ENCODE peak calls at places on chromosomes 11 and 22, in seven cellular contexts. Z, G, A, I, X, W and E are unnamed samples.

GRCh38 chr11:61756452-61757212 is 4.2 kb downstream of the MYRF start:
- DNase-seq in Z (peak; percentile 77), G (no peak), A (no peak), I (no peak), X (peak; percentile 93), W (no peak), E (no peak)

GRCh38 chr11:79822771-79823170 is 381.9 kb upstream of the TENM4 start:
- DNase-seq in Z (no peak), G (no peak), A (no peak), I (no peak), X (no peak), W (no peak), E (no peak)

GRCh38 chr11:109123811-109124787 is 297.9 kb upstream of the C11orf87 start:
- DNase-seq in Z (no peak), G (no peak), A (no peak), I (no peak), X (peak; percentile 23), W (no peak), E (no peak)

GRCh38 chr11:69920500-69921428 is 101.5 kb upstream of the FGF3 start:
- DNase-seq in Z (peak; percentile 2), G (no peak), A (no peak), I (no peak), X (peak; percentile 7), W (no peak), E (no peak)

GRCh38 chr11:107711861-107712260 is at the start of gene SLN:
- DNase-seq in Z (no peak), G (no peak), A (no peak), I (no peak), X (no peak), W (no peak), E (no peak)

GRCh38 chr11:102452461-102453285 is at the start of gene TMEM123:
- DNase-seq in Z (peak; percentile 89), G (peak; percentile 89), A (peak; percentile 16), I (peak; percentile 87), X (peak; percentile 71), W (peak; percentile 84), E (no peak)

GRCh38 chr11:110097459-110098012 is 4.3 kb downstream of the ZC3H12C start:
- DNase-seq in Z (no peak), G (no peak), A (no peak), I (no peak), X (no peak), W (no peak), E (no peak)

GRCh38 chr22:48138855-48139254 is 1376.4 kb downstream of the TBC1D22A start:
- DNase-seq in Z (no peak), G (no peak), A (no peak), I (no peak), X (no peak), W (no peak), E (peak; percentile 20)

GRCh38 chr11:42234381-42235035 is 775.1 kb upstream of the LRRC4C start:
- DNase-seq in Z (no peak), G (no peak), A (no peak), I (no peak), X (no peak), W (no peak), E (no peak)

GRCh38 chr11:131109256-131109655 is 193.0 kb upstream of the SNX19 start:
- DNase-seq in Z (no peak), G (no peak), A (no peak), I (no peak), X (no peak), W (no peak), E (no peak)

GRCh38 chr11:44213148-44213547 is 96.8 kb downstream of the ALX4 start:
- DNase-seq in Z (no peak), G (no peak), A (no peak), I (no peak), X (no peak), W (no peak), E (no peak)

GRCh38 chr22:32325416-32325801 is 32.3 kb upstream of the RFPL3 start:
- DNase-seq in Z (no peak), G (no peak), A (no peak), I (peak; percentile 50), X (no peak), W (no peak), E (peak; percentile 92)

GRCh38 chr11:131612576-131612975 is 242.2 kb downstream of the NTM start:
- DNase-seq in Z (no peak), G (no peak), A (no peak), I (no peak), X (no peak), W (no peak), E (no peak)

DNA sequence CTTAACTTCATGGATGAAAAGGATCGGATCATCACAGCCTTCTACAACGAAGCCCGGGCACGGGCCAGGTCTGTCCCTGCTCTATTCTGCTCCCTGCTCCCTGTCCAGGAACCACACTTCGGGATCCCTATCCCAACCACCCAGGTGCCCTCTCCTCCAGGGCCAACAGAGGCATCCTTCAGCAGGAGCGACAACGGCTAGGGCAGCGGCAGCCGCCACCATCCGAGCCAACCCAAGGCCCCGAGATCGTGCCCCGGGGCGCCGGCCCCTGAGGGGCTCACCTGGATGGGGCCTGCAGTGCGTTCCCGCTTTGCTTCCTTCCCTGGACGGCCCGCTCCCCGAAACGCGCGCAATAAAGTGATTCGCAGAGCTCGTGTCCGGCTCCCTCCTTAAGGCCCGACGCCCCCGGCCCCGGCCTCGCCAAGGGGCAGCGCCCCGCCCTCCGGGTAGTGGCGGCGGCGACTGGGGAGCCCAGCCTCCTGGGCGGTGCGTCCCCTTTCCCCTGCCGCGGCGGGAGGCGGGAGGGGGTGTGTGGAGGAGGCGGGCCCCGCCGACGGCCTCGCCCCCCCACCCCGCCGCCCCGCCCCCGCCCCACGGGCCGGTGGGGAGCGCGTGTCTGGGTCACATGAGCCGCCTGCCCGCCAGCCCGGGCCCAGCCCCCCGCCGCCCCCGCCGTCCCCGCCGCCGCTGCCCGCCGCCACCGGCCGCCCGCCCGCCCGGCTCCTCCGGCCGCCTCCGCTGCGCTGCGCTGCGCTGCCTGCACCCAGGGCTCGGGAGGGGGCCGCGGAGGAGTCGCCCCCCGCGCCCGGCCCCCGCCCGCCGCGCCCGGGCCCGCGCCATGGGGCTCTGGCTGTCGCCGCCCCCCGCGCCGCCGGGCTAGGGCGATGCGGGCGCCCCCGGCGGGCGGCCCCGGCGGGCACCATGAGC is at the start of gene VEGFB:
- DNase-seq in Z (peak; percentile 86), G (peak; percentile 81), A (no peak), I (peak; percentile 67), X (peak; percentile 79), W (peak; percentile 71), E (no peak)
- TF ChIP-seq POLR2A in Z (peak; percentile 32), G (peak; percentile 39), A (peak; percentile 27), I (no peak), X (peak; percentile 50), W (peak; percentile 56), E (no peak)

GRCh38 chr11:54927704-54928103 is 221.1 kb downstream of the OR4A5 start:
- DNase-seq in Z (no peak), G (no peak), A (no peak), I (no peak), X (no peak), W (no peak), E (no peak)

DNA sequence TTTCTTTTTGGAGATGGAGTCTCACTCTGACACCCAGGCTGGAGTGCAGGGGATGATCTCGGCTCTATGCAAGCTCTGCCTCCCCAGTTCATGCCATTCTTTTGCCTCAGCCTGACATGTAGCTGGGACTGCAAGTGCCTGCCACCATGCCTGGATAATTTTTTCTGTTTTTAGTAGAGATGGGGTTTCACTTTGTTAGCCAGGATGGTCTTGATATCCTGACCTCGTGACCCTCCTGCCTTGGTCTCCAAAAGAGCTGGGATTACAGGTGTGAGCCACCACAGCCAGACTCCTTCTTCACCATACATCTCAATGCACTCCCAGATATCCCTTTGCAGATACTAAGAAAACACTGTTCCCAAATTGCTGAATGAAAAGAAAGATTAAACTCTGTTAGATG is 224.3 kb downstream of the OR4A5 start:
- DNase-seq in Z (no peak), G (no peak), A (no peak), I (no peak), X (peak; percentile 3), W (peak; percentile 5), E (no peak)
- H3K9me3 ChIP-seq in Z (peaks cover 97% of the 10 kb centered on the region), G (no peaks in the 10 kb centered on the region), A (peaks cover 44% of the 10 kb centered on the region), I (peaks cover 7% of the 10 kb centered on the region), X (no peaks in the 10 kb centered on the region), W (no peaks in the 10 kb centered on the region), E (peaks cover 29% of the 10 kb centered on the region)

GRCh38 chr11:32861850-32862577 is 30.6 kb upstream of the QSER1 start:
- DNase-seq in Z (no peak), G (no peak), A (no peak), I (no peak), X (no peak), W (no peak), E (no peak)

GRCh38 chr11:32864555-32864954 is 28.1 kb upstream of the QSER1 start:
- DNase-seq in Z (no peak), G (no peak), A (no peak), I (no peak), X (no peak), W (no peak), E (no peak)

DNA sequence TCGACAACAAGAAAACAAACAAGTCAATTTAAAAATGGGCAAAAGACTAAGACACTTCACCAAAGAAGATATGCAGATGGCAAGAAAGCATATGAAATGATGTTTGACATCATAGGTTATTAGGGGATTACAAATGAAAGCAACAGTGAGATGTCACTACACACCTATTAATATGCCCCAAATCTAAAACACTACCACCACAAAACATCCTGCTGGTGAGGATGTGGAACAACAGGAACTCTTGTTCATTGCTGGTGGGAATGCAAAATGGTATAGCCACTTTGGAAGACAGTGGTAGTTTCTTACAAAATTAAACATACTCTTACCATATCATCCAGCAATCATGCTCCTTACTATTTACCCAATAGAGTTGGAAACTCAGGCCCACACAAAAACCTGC is 29.0 kb downstream of the PRRG4 start:
- DNase-seq in Z (no peak), G (no peak), A (no peak), I (no peak), X (no peak), W (no peak), E (no peak)
- TF ChIP-seq CTCF in Z (no peak), G (no peak), A (no peak), I (no peak), X (no peak), W (no peak), E (no peak)

GRCh38 chr11:78659326-78660319 is 85.0 kb upstream of the NARS2 start:
- DNase-seq in Z (no peak), G (no peak), A (no peak), I (no peak), X (peak; percentile 59), W (no peak), E (peak; percentile 69)

GRCh38 chr11:78660451-78660850 is 85.8 kb upstream of the NARS2 start:
- DNase-seq in Z (no peak), G (no peak), A (no peak), I (no peak), X (no peak), W (no peak), E (peak; percentile 58)

GRCh38 chr11:78666675-78667129 is 92.0 kb upstream of the NARS2 start:
- DNase-seq in Z (no peak), G (no peak), A (no peak), I (no peak), X (no peak), W (no peak), E (no peak)

GRCh38 chr11:78664606-78665005 is 89.9 kb upstream of the NARS2 start:
- DNase-seq in Z (no peak), G (no peak), A (no peak), I (no peak), X (no peak), W (no peak), E (no peak)

DNA sequence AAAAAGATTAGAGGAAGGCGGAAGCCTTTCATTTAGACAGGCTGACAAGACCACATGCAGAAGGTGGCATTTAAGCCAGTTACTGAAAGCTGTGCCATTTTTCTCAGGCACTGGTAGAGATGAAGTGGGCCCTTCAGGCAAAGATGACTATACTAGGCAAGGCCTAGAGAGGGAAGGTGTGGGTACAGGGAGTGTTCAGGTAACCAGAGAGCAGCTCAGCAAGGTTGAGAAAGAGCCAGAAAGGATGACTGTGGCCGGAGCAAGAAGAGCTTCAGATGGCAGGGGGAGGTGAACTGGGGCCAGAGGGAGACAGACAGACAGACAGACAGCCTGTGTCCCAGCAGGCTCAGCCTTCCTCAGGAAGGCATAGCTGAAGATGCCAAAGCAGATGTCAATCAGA is 88.1 kb upstream of the NARS2 start:
- DNase-seq in Z (no peak), G (no peak), A (no peak), I (no peak), X (no peak), W (no peak), E (peak; percentile 64)
- TF ChIP-seq POLR2A in Z (no peak), G (no peak), A (no peak), I (no peak), X (no peak), W (no peak), E (no peak)